ENCODE peak calls at places on chromosomes 12 and 14, in ten cellular contexts. One of them, this sample, is unnamed.

GRCh38 chr12:15819644-15820437 is 30.7 kb upstream of the EPS8 start:
- DNase-seq in left lung: no peak
- DNase-seq in psoas muscle: no peak
- DNase-seq in ovary: no peak
- DNase-seq in astrocyte of the cerebellum: no peak
- DNase-seq in GM12865: no peak
- DNase-seq in OCI-LY7: no peak
- DNase-seq in dorsolateral prefrontal cortex: no peak
- DNase-seq in heart left ventricle: no peak
- DNase-seq in mucosa of descending colon: no peak
- DNase-seq in this sample: no peak

GRCh38 chr14:105171004-105171673 is 2.6 kb upstream of the JAG2 start:
- DNase-seq in astrocyte of the cerebellum: no peak
- DNase-seq in dorsolateral prefrontal cortex: no peak
- DNase-seq in psoas muscle: peak
- DNase-seq in ovary: no peak
- DNase-seq in heart left ventricle: no peak
- DNase-seq in OCI-LY7: no peak
- DNase-seq in left lung: no peak
- DNase-seq in mucosa of descending colon: no peak
- DNase-seq in GM12865: no peak
- DNase-seq in this sample: no peak

GRCh38 chr14:68424443-68425172 is 368.3 kb downstream of the ZFP36L1 start:
- DNase-seq in GM12865: no peak
- DNase-seq in OCI-LY7: no peak
- DNase-seq in psoas muscle: no peak
- DNase-seq in mucosa of descending colon: no peak
- DNase-seq in ovary: no peak
- DNase-seq in dorsolateral prefrontal cortex: no peak
- DNase-seq in astrocyte of the cerebellum: no peak
- DNase-seq in heart left ventricle: no peak
- DNase-seq in left lung: no peak
- DNase-seq in this sample: no peak

GRCh38 chr12:7217475-7218069 is 28.1 kb downstream of the PEX5 start:
- DNase-seq in psoas muscle: no peak
- DNase-seq in mucosa of descending colon: no peak
- DNase-seq in left lung: no peak
- DNase-seq in GM12865: no peak
- DNase-seq in heart left ventricle: no peak
- DNase-seq in OCI-LY7: no peak
- DNase-seq in dorsolateral prefrontal cortex: no peak
- DNase-seq in astrocyte of the cerebellum: no peak
- DNase-seq in ovary: no peak
- DNase-seq in this sample: no peak

GRCh38 chr12:53051058-53051880 is 1.4 kb downstream of the TNS2 start:
- DNase-seq in psoas muscle: peak
- DNase-seq in OCI-LY7: no peak
- DNase-seq in heart left ventricle: peak
- DNase-seq in left lung: peak
- DNase-seq in GM12865: no peak
- DNase-seq in ovary: peak
- DNase-seq in mucosa of descending colon: peak
- DNase-seq in astrocyte of the cerebellum: no peak
- DNase-seq in dorsolateral prefrontal cortex: peak
- DNase-seq in this sample: peak

GRCh38 chr12:101097829-101098580 is 112.0 kb downstream of the SLC5A8 start:
- DNase-seq in ovary: no peak
- DNase-seq in heart left ventricle: no peak
- DNase-seq in left lung: no peak
- DNase-seq in psoas muscle: no peak
- DNase-seq in GM12865: no peak
- DNase-seq in OCI-LY7: no peak
- DNase-seq in mucosa of descending colon: no peak
- DNase-seq in astrocyte of the cerebellum: no peak
- DNase-seq in dorsolateral prefrontal cortex: no peak
- DNase-seq in this sample: no peak

GRCh38 chr12:95763809-95764253 is 26.7 kb downstream of the NTN4 start:
- DNase-seq in psoas muscle: peak
- DNase-seq in GM12865: no peak
- DNase-seq in dorsolateral prefrontal cortex: no peak
- DNase-seq in heart left ventricle: no peak
- DNase-seq in left lung: no peak
- DNase-seq in OCI-LY7: no peak
- DNase-seq in mucosa of descending colon: no peak
- DNase-seq in ovary: no peak
- DNase-seq in astrocyte of the cerebellum: peak
- DNase-seq in this sample: peak

GRCh38 chr14:92451755-92452154 is 61.8 kb upstream of the RIN3 start:
- DNase-seq in OCI-LY7: no peak
- DNase-seq in heart left ventricle: no peak
- DNase-seq in psoas muscle: no peak
- DNase-seq in ovary: no peak
- DNase-seq in astrocyte of the cerebellum: no peak
- DNase-seq in left lung: no peak
- DNase-seq in GM12865: no peak
- DNase-seq in dorsolateral prefrontal cortex: no peak
- DNase-seq in mucosa of descending colon: no peak
- DNase-seq in this sample: no peak

GRCh38 chr12:109302358-109302757 is 6.7 kb downstream of the FOXN4 start:
- DNase-seq in GM12865: peak
- DNase-seq in mucosa of descending colon: no peak
- DNase-seq in psoas muscle: no peak
- DNase-seq in OCI-LY7: peak
- DNase-seq in heart left ventricle: no peak
- DNase-seq in ovary: no peak
- DNase-seq in astrocyte of the cerebellum: no peak
- DNase-seq in left lung: no peak
- DNase-seq in dorsolateral prefrontal cortex: no peak
- DNase-seq in this sample: no peak
- TF ChIP-seq CTCF in GM12865: peak
- TF ChIP-seq CTCF in mucosa of descending colon: no peak
- TF ChIP-seq CTCF in psoas muscle: no peak
- TF ChIP-seq CTCF in OCI-LY7: peak
- TF ChIP-seq CTCF in heart left ventricle: no peak
- TF ChIP-seq CTCF in ovary: no peak
- TF ChIP-seq CTCF in astrocyte of the cerebellum: no peak
- TF ChIP-seq CTCF in left lung: no peak
- TF ChIP-seq CTCF in dorsolateral prefrontal cortex: no peak
- TF ChIP-seq CTCF in this sample: no peak

GRCh38 chr12:125145196-125145595 is 80.0 kb downstream of the AACS start:
- DNase-seq in GM12865: no peak
- DNase-seq in ovary: no peak
- DNase-seq in heart left ventricle: no peak
- DNase-seq in psoas muscle: no peak
- DNase-seq in astrocyte of the cerebellum: no peak
- DNase-seq in left lung: no peak
- DNase-seq in OCI-LY7: no peak
- DNase-seq in dorsolateral prefrontal cortex: peak
- DNase-seq in mucosa of descending colon: no peak
- DNase-seq in this sample: no peak

GRCh38 chr12:125148316-125148715 is 83.1 kb downstream of the AACS start:
- DNase-seq in astrocyte of the cerebellum: no peak
- DNase-seq in left lung: no peak
- DNase-seq in dorsolateral prefrontal cortex: no peak
- DNase-seq in GM12865: no peak
- DNase-seq in heart left ventricle: no peak
- DNase-seq in psoas muscle: no peak
- DNase-seq in ovary: no peak
- DNase-seq in mucosa of descending colon: no peak
- DNase-seq in OCI-LY7: peak
- DNase-seq in this sample: no peak

GRCh38 chr12:125151284-125151683 is 86.0 kb downstream of the AACS start:
- DNase-seq in GM12865: no peak
- DNase-seq in OCI-LY7: no peak
- DNase-seq in astrocyte of the cerebellum: no peak
- DNase-seq in psoas muscle: no peak
- DNase-seq in left lung: no peak
- DNase-seq in mucosa of descending colon: no peak
- DNase-seq in heart left ventricle: no peak
- DNase-seq in ovary: no peak
- DNase-seq in dorsolateral prefrontal cortex: no peak
- DNase-seq in this sample: no peak

GRCh38 chr12:125152463-125152862 is 87.2 kb downstream of the AACS start:
- DNase-seq in psoas muscle: no peak
- DNase-seq in GM12865: no peak
- DNase-seq in mucosa of descending colon: no peak
- DNase-seq in ovary: no peak
- DNase-seq in heart left ventricle: no peak
- DNase-seq in dorsolateral prefrontal cortex: no peak
- DNase-seq in OCI-LY7: no peak
- DNase-seq in astrocyte of the cerebellum: no peak
- DNase-seq in left lung: no peak
- DNase-seq in this sample: no peak

GRCh38 chr12:125149160-125150108 is 84.2 kb downstream of the AACS start:
- DNase-seq in astrocyte of the cerebellum: no peak
- DNase-seq in left lung: no peak
- DNase-seq in mucosa of descending colon: no peak
- DNase-seq in OCI-LY7: peak
- DNase-seq in heart left ventricle: no peak
- DNase-seq in psoas muscle: no peak
- DNase-seq in dorsolateral prefrontal cortex: no peak
- DNase-seq in ovary: no peak
- DNase-seq in GM12865: peak
- DNase-seq in this sample: no peak
- H3K4me3 ChIP-seq in astrocyte of the cerebellum: no peak
- H3K4me3 ChIP-seq in left lung: no peak
- H3K4me3 ChIP-seq in mucosa of descending colon: no peak
- H3K4me3 ChIP-seq in OCI-LY7: peak
- H3K4me3 ChIP-seq in heart left ventricle: no peak
- H3K4me3 ChIP-seq in psoas muscle: no peak
- H3K4me3 ChIP-seq in dorsolateral prefrontal cortex: no peak
- H3K4me3 ChIP-seq in ovary: no peak
- H3K4me3 ChIP-seq in GM12865: no peak
- H3K4me3 ChIP-seq in this sample: no peak

GRCh38 chr12:124481257-124481750 is 86.1 kb downstream of the NCOR2 start:
- DNase-seq in GM12865: no peak
- DNase-seq in mucosa of descending colon: peak
- DNase-seq in OCI-LY7: no peak
- DNase-seq in left lung: no peak
- DNase-seq in psoas muscle: no peak
- DNase-seq in ovary: no peak
- DNase-seq in astrocyte of the cerebellum: no peak
- DNase-seq in dorsolateral prefrontal cortex: no peak
- DNase-seq in heart left ventricle: peak
- DNase-seq in this sample: no peak

GRCh38 chr12:124479680-124480468 is 87.5 kb downstream of the NCOR2 start:
- DNase-seq in OCI-LY7: no peak
- DNase-seq in GM12865: no peak
- DNase-seq in mucosa of descending colon: peak
- DNase-seq in astrocyte of the cerebellum: no peak
- DNase-seq in dorsolateral prefrontal cortex: no peak
- DNase-seq in heart left ventricle: peak
- DNase-seq in ovary: no peak
- DNase-seq in psoas muscle: peak
- DNase-seq in left lung: no peak
- DNase-seq in this sample: no peak

GRCh38 chr12:124481772-124482566 is 85.4 kb downstream of the NCOR2 start:
- DNase-seq in psoas muscle: peak
- DNase-seq in OCI-LY7: no peak
- DNase-seq in left lung: no peak
- DNase-seq in dorsolateral prefrontal cortex: no peak
- DNase-seq in GM12865: peak
- DNase-seq in astrocyte of the cerebellum: no peak
- DNase-seq in mucosa of descending colon: peak
- DNase-seq in ovary: no peak
- DNase-seq in heart left ventricle: peak
- DNase-seq in this sample: no peak

GRCh38 chr12:124478985-124479645 is 88.3 kb downstream of the NCOR2 start:
- DNase-seq in OCI-LY7: no peak
- DNase-seq in GM12865: no peak
- DNase-seq in dorsolateral prefrontal cortex: no peak
- DNase-seq in mucosa of descending colon: no peak
- DNase-seq in heart left ventricle: no peak
- DNase-seq in left lung: no peak
- DNase-seq in psoas muscle: no peak
- DNase-seq in ovary: no peak
- DNase-seq in astrocyte of the cerebellum: no peak
- DNase-seq in this sample: no peak

DNA sequence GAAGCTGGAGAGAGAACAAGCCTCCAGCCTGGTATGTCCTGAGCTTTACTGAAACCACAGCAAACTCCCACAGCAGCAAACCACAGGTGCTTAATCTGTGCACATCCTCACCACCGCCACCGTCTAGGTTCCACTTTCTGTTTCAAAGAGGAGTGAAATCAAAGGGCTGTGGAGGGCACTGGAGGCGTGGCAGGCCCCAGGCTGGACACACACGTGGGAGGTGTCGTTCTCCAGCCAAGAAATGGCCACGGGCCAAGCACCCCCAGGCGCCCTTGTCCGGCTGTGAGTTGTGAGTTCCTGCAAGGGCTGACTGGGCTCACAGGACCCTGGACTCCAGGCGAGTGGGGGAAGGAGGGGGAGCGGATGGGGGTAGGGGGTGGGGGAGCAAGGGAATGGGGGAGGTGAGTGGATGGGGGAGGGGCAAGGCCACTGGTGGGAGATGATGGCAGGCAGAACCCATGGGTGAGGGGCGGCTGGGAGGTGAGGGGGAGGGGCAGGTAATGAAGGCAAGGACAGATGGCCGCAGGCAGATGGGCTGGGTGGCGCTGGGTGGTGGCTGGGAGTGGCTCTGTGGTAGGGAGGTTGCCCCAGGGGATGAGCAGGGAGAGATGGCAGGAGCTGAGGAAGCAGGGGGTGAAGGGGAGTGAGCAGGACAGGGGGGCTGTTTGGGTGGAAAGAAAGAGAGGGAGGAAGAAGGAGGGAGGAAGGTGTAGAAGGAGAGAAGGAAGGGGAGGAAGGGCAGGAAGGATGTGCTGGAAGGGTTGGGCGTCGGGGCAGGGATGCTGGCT is 86.7 kb downstream of the NCOR2 start:
- DNase-seq in ovary: peak
- DNase-seq in mucosa of descending colon: peak
- DNase-seq in psoas muscle: peak
- DNase-seq in heart left ventricle: peak
- DNase-seq in astrocyte of the cerebellum: no peak
- DNase-seq in GM12865: peak
- DNase-seq in dorsolateral prefrontal cortex: no peak
- DNase-seq in OCI-LY7: peak
- DNase-seq in left lung: no peak
- DNase-seq in this sample: peak
- TF ChIP-seq CTCF in ovary: no peak
- TF ChIP-seq CTCF in mucosa of descending colon: no peak
- TF ChIP-seq CTCF in psoas muscle: no peak
- TF ChIP-seq CTCF in heart left ventricle: no peak
- TF ChIP-seq CTCF in astrocyte of the cerebellum: no peak
- TF ChIP-seq CTCF in GM12865: no peak
- TF ChIP-seq CTCF in dorsolateral prefrontal cortex: no peak
- TF ChIP-seq CTCF in OCI-LY7: no peak
- TF ChIP-seq CTCF in left lung: no peak
- TF ChIP-seq CTCF in this sample: no peak

DNA sequence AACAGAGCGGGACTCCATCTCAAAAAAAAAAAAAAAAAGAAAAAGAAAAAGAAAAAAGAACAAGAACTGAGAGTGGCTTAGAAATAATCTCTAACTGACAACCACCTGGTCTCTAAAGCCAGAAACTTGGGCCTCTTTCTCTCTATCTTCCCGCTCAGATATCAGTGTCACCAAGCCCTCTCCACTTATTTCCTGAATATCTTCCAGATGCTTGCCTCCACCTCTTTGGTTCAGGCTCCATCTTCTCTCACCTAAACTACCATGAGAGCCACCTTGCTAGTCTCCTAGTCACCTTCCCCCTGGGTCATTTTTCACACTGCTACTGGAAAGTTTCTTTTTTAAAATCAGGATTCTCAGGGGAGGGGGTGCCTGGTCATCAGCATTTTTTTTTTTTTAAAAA is 1.8 kb upstream of the TM9SF1 start:
- DNase-seq in mucosa of descending colon: no peak
- DNase-seq in heart left ventricle: no peak
- DNase-seq in dorsolateral prefrontal cortex: no peak
- DNase-seq in psoas muscle: no peak
- DNase-seq in GM12865: no peak
- DNase-seq in astrocyte of the cerebellum: no peak
- DNase-seq in OCI-LY7: peak
- DNase-seq in left lung: no peak
- DNase-seq in ovary: no peak
- DNase-seq in this sample: no peak
- H3K4me3 ChIP-seq in mucosa of descending colon: no peak
- H3K4me3 ChIP-seq in heart left ventricle: peak
- H3K4me3 ChIP-seq in dorsolateral prefrontal cortex: no peak
- H3K4me3 ChIP-seq in psoas muscle: peak
- H3K4me3 ChIP-seq in GM12865: peak
- H3K4me3 ChIP-seq in astrocyte of the cerebellum: no peak
- H3K4me3 ChIP-seq in OCI-LY7: peak
- H3K4me3 ChIP-seq in left lung: peak
- H3K4me3 ChIP-seq in ovary: no peak
- H3K4me3 ChIP-seq in this sample: no peak

This sample was measured in fibroblast of pulmonary artery.